ENCODE peak calls at places on chromosomes 5 and 9, in six cellular contexts. R is spleen, D is suprapubic skin, W is HepG2, F is prostate gland, U is breast epithelium. M is an unnamed sample.
A peak's percentile ranks its signal among the peaks of the same experiment; 100 is the strongest.

GRCh38 chr9:98520221-98520920 is 188.4 kb downstream of the GABBR2 start:
- DNase-seq in D (no peak), R (no peak), U (no peak), F (no peak), W (no peak), M (no peak)

GRCh38 chr5:163094492-163095180 is 342.8 kb upstream of the CCNG1 start:
- DNase-seq in D (no peak), W (no peak), R (no peak), F (no peak), U (no peak), M (no peak)

GRCh38 chr5:3853366-3853765 is 257.7 kb downstream of the IRX1 start:
- DNase-seq in U (no peak), F (no peak), D (no peak), R (no peak), W (no peak), M (no peak)

GRCh38 chr5:157744055-157745011 is 821 bp downstream of the LSM11 start:
- DNase-seq in U (no peak), R (peak; percentile 90), W (no peak), F (no peak), D (peak; percentile 70), M (no peak)

GRCh38 chr5:165574140-165574539 is 2068.7 kb downstream of the MAT2B start:
- DNase-seq in W (no peak), U (no peak), D (no peak), F (no peak), R (no peak), M (no peak)

GRCh38 chr9:136765041-136765440 is 723 bp upstream of the LCN15 start:
- DNase-seq in U (no peak), F (no peak), W (peak; percentile 57), R (no peak), D (no peak), M (no peak)

GRCh38 chr9:127741831-127742434 is 6.8 kb upstream of the TOR2A start:
- DNase-seq in W (peak; percentile 37), F (no peak), U (no peak), R (no peak), D (peak; percentile 87), M (peak; percentile 87)

GRCh38 chr9:85258823-85259370 is 482.9 kb downstream of the AGTPBP1 start:
- DNase-seq in W (peak; percentile 39), F (peak; percentile 16), D (peak; percentile 71), R (no peak), U (peak; percentile 48), M (peak; percentile 25)

GRCh38 chr9:128913995-128914772 is 6.6 kb upstream of the PHYHD1 start:
- DNase-seq in F (no peak), R (no peak), D (no peak), W (no peak), U (no peak), M (peak; percentile 19)

GRCh38 chr5:142918959-142919635 is 148.9 kb downstream of the ARHGAP26 start:
- DNase-seq in F (no peak), D (no peak), W (no peak), U (no peak), R (no peak), M (no peak)

GRCh38 chr9:127783111-127783621 is 2.7 kb upstream of the CDK9 start:
- DNase-seq in D (peak; percentile 90), R (peak; percentile 96), F (no peak), U (peak; percentile 42), W (no peak), M (peak; percentile 73)

GRCh38 chr5:179258922-179259730 is 86.1 kb downstream of the ADAMTS2 start:
- DNase-seq in F (no peak), U (no peak), R (peak; percentile 72), D (peak; percentile 53), W (no peak), M (peak; percentile 20)

GRCh38 chr5:15234366-15234765 is 265.6 kb upstream of the FBXL7 start:
- DNase-seq in U (no peak), R (no peak), F (no peak), W (no peak), D (no peak), M (no peak)

GRCh38 chr5:176810084-176810597 is at the start of gene UNC5A:
- DNase-seq in R (no peak), U (no peak), D (no peak), W (no peak), F (no peak), M (peak; percentile 87)

GRCh38 chr9:125240649-125240999 is 519 bp downstream of the HSPA5 start:
- DNase-seq in R (no peak), U (peak; percentile 45), F (no peak), W (peak; percentile 19), D (peak; percentile 70), M (no peak)

GRCh38 chr5:65076251-65076869 is 307.6 kb downstream of the CWC27 start:
- DNase-seq in R (no peak), D (no peak), W (peak; percentile 45), F (no peak), U (no peak), M (peak; percentile 42)

GRCh38 chr9:38339087-38339486 is 53.4 kb upstream of the ALDH1B1 start:
- DNase-seq in F (no peak), U (no peak), D (no peak), W (no peak), R (no peak), M (no peak)

GRCh38 chr5:36777105-36777757 is 99.3 kb upstream of the NIPBL start:
- DNase-seq in F (no peak), W (peak; percentile 27), U (no peak), R (no peak), D (no peak), M (no peak)

GRCh38 chr9:489198-490197 is 274.8 kb downstream of the DOCK8 start:
- DNase-seq in U (no peak), W (peak; percentile 80), F (peak; percentile 43), D (no peak), R (no peak), M (no peak)

GRCh38 chr5:180491496-180491895 is 2.7 kb upstream of the CNOT6 start:
- DNase-seq in U (no peak), D (no peak), F (no peak), W (no peak), R (no peak), M (no peak)

GRCh38 chr5:107213025-107213424 is 457.7 kb downstream of the EFNA5 start:
- DNase-seq in D (no peak), R (no peak), F (no peak), U (no peak), W (no peak), M (no peak)

GRCh38 chr5:113090336-113091106 is 113.9 kb downstream of the DCP2 start:
- DNase-seq in F (peak; percentile 42), W (no peak), R (no peak), U (peak; percentile 41), D (no peak), M (no peak)

GRCh38 chr9:21711504-21711903 is 90.9 kb upstream of the MTAP start:
- DNase-seq in D (no peak), W (no peak), U (no peak), F (no peak), R (no peak), M (no peak)

GRCh38 chr5:135034186-135034962 is at the start of gene PITX1:
- DNase-seq in U (no peak), R (no peak), W (peak; percentile 52), D (no peak), F (peak; percentile 80), M (peak; percentile 87)

GRCh38 chr5:141245250-141245717 is at the start of gene PCDHB15:
- DNase-seq in U (no peak), R (no peak), F (no peak), D (no peak), W (peak; percentile 9), M (no peak)

GRCh38 chr5:141236516-141237313 is 8.5 kb upstream of the PCDHB15 start:
- DNase-seq in U (no peak), R (no peak), D (no peak), W (no peak), F (no peak), M (peak; percentile 58)

GRCh38 chr5:141241496-141241895 is 3.7 kb upstream of the PCDHB15 start:
- DNase-seq in D (no peak), U (no peak), R (no peak), W (no peak), F (no peak), M (peak; percentile 80)
- H3K9me3 ChIP-seq in D (peaks cover 85% of the 10 kb centered on the region), U (peaks cover 86% of the 10 kb centered on the region), R (peaks cover 100% of the 10 kb centered on the region), W (peaks cover 67% of the 10 kb centered on the region), F (peaks cover 9% of the 10 kb centered on the region), M (peaks cover 93% of the 10 kb centered on the region)

DNA sequence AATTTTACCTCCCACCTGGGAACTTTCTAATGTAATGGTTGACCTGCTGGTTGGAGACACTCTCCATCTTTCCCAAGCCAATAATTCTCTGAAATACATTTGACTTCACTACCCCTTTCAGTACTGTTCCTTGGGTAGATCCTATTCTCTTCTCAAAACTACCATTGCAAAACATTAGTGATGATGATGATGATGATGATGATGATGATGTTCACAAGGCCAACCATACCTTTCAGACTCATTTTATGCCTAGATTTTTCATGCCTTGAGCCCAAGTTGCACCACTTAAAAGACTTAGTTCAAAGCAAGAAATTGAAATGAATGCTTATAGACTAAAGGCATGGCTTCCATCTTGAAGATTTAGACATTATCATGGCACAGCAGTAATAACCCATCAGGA is 1141.1 kb upstream of the DMAC1 start:
- DNase-seq in U (no peak), F (no peak), D (no peak), R (no peak), W (no peak), M (no peak)
- TF ChIP-seq POLR2AphosphoS5 in U (no peak), F (no peak), D (no peak), R (no peak), W (no peak), M (no peak)

DNA sequence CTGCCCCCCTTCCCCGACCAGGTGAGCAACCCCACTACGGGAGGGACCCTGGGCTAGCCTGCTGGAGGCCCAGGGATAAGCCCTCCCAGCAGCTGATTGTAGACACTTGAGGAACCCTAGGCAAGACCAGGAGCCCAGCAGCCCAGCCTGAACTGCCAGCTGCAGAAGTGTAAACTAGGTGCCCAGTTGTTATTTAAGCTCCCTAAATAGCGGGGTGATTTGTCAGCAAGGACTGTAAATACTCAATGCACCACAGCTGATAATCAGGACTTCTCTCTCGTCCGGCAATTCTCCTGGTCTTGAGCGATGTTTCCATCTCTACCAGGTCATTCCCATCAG is 41.2 kb downstream of the RAPGEF1 start:
- DNase-seq in R (no peak), U (no peak), F (no peak), W (no peak), D (no peak), M (no peak)
- H3K9me3 ChIP-seq in R (no peaks in the 10 kb centered on the region), U (no peaks in the 10 kb centered on the region), F (no peaks in the 10 kb centered on the region), W (no peaks in the 10 kb centered on the region), D (no peaks in the 10 kb centered on the region), M (no peaks in the 10 kb centered on the region)

DNA sequence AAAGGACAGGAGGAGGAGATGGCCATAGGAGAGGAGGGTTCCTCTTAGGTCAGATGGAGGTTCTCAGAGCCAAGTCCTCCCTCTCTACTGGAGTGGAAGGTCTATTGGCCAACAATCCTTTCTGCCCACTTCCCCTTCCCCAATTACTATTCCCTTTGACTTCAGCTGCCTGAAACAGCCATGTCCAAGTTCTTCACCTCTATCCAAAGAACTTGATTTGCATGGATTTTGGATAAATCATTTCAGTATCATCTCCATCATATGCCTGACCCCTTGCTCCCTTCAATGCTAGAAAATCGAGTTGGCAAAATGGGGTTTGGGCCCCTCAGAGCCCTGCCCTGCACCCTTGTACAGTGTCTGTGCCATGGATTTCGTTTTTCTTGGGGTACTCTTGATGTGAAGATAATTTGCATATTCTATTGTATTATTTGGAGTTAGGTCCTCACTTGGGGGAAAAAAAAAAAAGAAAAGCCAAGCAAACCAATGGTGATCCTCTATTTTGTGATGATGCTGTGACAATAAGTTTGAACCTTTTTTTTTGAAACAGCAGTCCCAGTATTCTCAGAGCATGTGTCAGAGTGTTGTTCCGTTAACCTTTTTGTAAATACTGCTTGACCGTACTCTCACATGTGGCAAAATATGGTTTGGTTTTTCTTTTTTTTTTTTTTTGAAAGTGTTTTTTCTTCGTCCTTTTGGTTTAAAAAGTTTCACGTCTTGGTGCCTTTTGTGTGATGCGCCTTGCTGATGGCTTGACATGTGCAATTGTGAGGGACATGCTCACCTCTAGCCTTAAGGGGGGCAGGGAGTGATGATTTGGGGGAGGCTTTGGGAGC is 3.1 kb downstream of the EGR1 start:
- DNase-seq in W (no peak), R (no peak), D (no peak), U (no peak), F (no peak), M (no peak)
- TF ChIP-seq POLR2AphosphoS5 in W (no peak), R (no peak), D (no peak), U (peak; percentile 83), F (no peak), M (no peak)

M was measured in upper lobe of left lung.